ENCODE peak calls at places on chromosomes 12 and 14, in six cellular contexts. One of them, this sample, is unnamed.

GRCh38 chr12:104219908-104220404 is 4.4 kb downstream of the TXNRD1 start:
- DNase-seq in islet precursor cell: peak
- DNase-seq in iris pigment epithelial cell: peak
- DNase-seq in iPS-NIHi11: no peak
- DNase-seq in sciatic nerve: no peak
- DNase-seq in putamen: no peak
- DNase-seq in this sample: peak

GRCh38 chr12:124028560-124028935 is 55.5 kb downstream of the ZNF664 start:
- DNase-seq in iris pigment epithelial cell: no peak
- DNase-seq in sciatic nerve: no peak
- DNase-seq in putamen: no peak
- DNase-seq in iPS-NIHi11: no peak
- DNase-seq in islet precursor cell: no peak
- DNase-seq in this sample: no peak

GRCh38 chr12:1605129-1606020 is 11.0 kb upstream of the FBXL14 start:
- DNase-seq in islet precursor cell: peak
- DNase-seq in iris pigment epithelial cell: peak
- DNase-seq in putamen: peak
- DNase-seq in iPS-NIHi11: peak
- DNase-seq in sciatic nerve: peak
- DNase-seq in this sample: peak

GRCh38 chr12:123106640-123107359 is 44.1 kb downstream of the PITPNM2 start:
- DNase-seq in iPS-NIHi11: no peak
- DNase-seq in islet precursor cell: no peak
- DNase-seq in sciatic nerve: no peak
- DNase-seq in putamen: no peak
- DNase-seq in iris pigment epithelial cell: no peak
- DNase-seq in this sample: no peak

GRCh38 chr14:55832122-55832911 is 252.3 kb downstream of the KTN1 start:
- DNase-seq in iPS-NIHi11: no peak
- DNase-seq in islet precursor cell: no peak
- DNase-seq in sciatic nerve: no peak
- DNase-seq in iris pigment epithelial cell: peak
- DNase-seq in putamen: no peak
- DNase-seq in this sample: no peak

GRCh38 chr12:49010092-49010668 is 8.4 kb downstream of the PRKAG1 start:
- DNase-seq in putamen: no peak
- DNase-seq in iPS-NIHi11: no peak
- DNase-seq in islet precursor cell: no peak
- DNase-seq in iris pigment epithelial cell: peak
- DNase-seq in sciatic nerve: no peak
- DNase-seq in this sample: no peak

GRCh38 chr12:6141048-6141447 is 16.6 kb upstream of the VWF start:
- DNase-seq in iPS-NIHi11: no peak
- DNase-seq in iris pigment epithelial cell: peak
- DNase-seq in sciatic nerve: no peak
- DNase-seq in islet precursor cell: peak
- DNase-seq in putamen: peak
- DNase-seq in this sample: no peak

GRCh38 chr14:57199911-57200310 is 68.8 kb downstream of the EXOC5 start:
- DNase-seq in iris pigment epithelial cell: peak
- DNase-seq in islet precursor cell: no peak
- DNase-seq in putamen: no peak
- DNase-seq in sciatic nerve: no peak
- DNase-seq in iPS-NIHi11: no peak
- DNase-seq in this sample: peak

GRCh38 chr12:127287256-127287655 is 979.7 kb upstream of the TMEM132C start:
- DNase-seq in islet precursor cell: no peak
- DNase-seq in iris pigment epithelial cell: no peak
- DNase-seq in putamen: no peak
- DNase-seq in iPS-NIHi11: no peak
- DNase-seq in sciatic nerve: no peak
- DNase-seq in this sample: no peak

GRCh38 chr12:9648701-9649531 is 20.6 kb upstream of the CLEC2D start:
- DNase-seq in islet precursor cell: no peak
- DNase-seq in putamen: no peak
- DNase-seq in iPS-NIHi11: no peak
- DNase-seq in sciatic nerve: no peak
- DNase-seq in iris pigment epithelial cell: no peak
- DNase-seq in this sample: peak

GRCh38 chr14:69323266-69323966 is 63.5 kb downstream of the GALNT16 start:
- DNase-seq in islet precursor cell: peak
- DNase-seq in iris pigment epithelial cell: no peak
- DNase-seq in sciatic nerve: peak
- DNase-seq in putamen: no peak
- DNase-seq in iPS-NIHi11: no peak
- DNase-seq in this sample: no peak

GRCh38 chr14:74501691-74502090 is 8.1 kb downstream of the ISCA2 start:
- DNase-seq in islet precursor cell: peak
- DNase-seq in iris pigment epithelial cell: no peak
- DNase-seq in sciatic nerve: no peak
- DNase-seq in iPS-NIHi11: no peak
- DNase-seq in putamen: no peak
- DNase-seq in this sample: no peak

GRCh38 chr14:20631023-20631820 is 10.3 kb downstream of the OR6S1 start:
- DNase-seq in iris pigment epithelial cell: peak
- DNase-seq in sciatic nerve: no peak
- DNase-seq in islet precursor cell: peak
- DNase-seq in putamen: no peak
- DNase-seq in iPS-NIHi11: no peak
- DNase-seq in this sample: peak

This sample was measured in fibroblast of the aortic adventitia.